ENCODE peak calls at places on chromosomes 12 and 14, in four cellular contexts. O is mammary epithelial cell, Z is HepG2, D is AG09309. Q is an unnamed sample.

GRCh38 chr14:57871487-57872080 is 5.7 kb upstream of the SLC35F4 start:
- DNase-seq in O (peak; percentile 33), D (peak; percentile 49), Z (peak; percentile 26), Q (peak; percentile 70)

GRCh38 chr14:32618991-32619390 is 289.9 kb downstream of the AKAP6 start:
- DNase-seq in D (no peak), Z (no peak), O (no peak), Q (no peak)

GRCh38 chr14:22555573-22556011 is 33.4 kb downstream of the DAD1 start:
- DNase-seq in D (no peak), O (peak; percentile 61), Z (no peak), Q (no peak)

GRCh38 chr12:21657336-21658077 is at the start of gene LDHB:
- DNase-seq in Z (no peak), O (peak; percentile 83), D (peak; percentile 76), Q (peak; percentile 97)

GRCh38 chr12:27334052-27334720 is 1.6 kb downstream of the BMAL2 start:
- DNase-seq in Z (no peak), O (no peak), D (no peak), Q (no peak)

GRCh38 chr14:68815288-68816182 is 22.7 kb upstream of the ZFP36L1 start:
- DNase-seq in D (no peak), O (no peak), Z (no peak), Q (no peak)

GRCh38 chr12:61502179-61502578 is 758.0 kb upstream of the USP15 start:
- DNase-seq in D (no peak), Z (no peak), O (no peak), Q (no peak)

GRCh38 chr12:118549506-118550109 is 173.3 kb downstream of the SUDS3 start:
- DNase-seq in Z (no peak), D (no peak), O (no peak), Q (no peak)

GRCh38 chr12:24902521-24903304 is 46.2 kb downstream of the BCAT1 start:
- DNase-seq in D (no peak), Z (no peak), O (peak; percentile 40), Q (no peak)

GRCh38 chr14:46368275-46368674 is 283.3 kb downstream of the RPL10L start:
- DNase-seq in Z (no peak), O (no peak), D (no peak), Q (no peak)

GRCh38 chr12:126772171-126772864 is 1494.7 kb upstream of the TMEM132C start:
- DNase-seq in Z (peak; percentile 6), D (peak; percentile 91), O (peak; percentile 39), Q (peak; percentile 27)

GRCh38 chr12:46446645-46447044 is 74.1 kb upstream of the SLC38A2 start:
- DNase-seq in O (no peak), D (no peak), Z (no peak), Q (peak; percentile 50)

GRCh38 chr12:128817115-128818015 is 6.4 kb downstream of the SLC15A4 start:
- DNase-seq in D (no peak), Z (no peak), O (peak; percentile 60), Q (peak; percentile 60)

GRCh38 chr12:56520025-56520810 is 1.4 kb upstream of the RBMS2 start:
- DNase-seq in O (no peak), D (no peak), Z (no peak), Q (peak; percentile 60)

GRCh38 chr12:59820594-59821011 is 224.8 kb downstream of the SLC16A7 start:
- DNase-seq in D (peak; percentile 94), Z (no peak), O (no peak), Q (no peak)

GRCh38 chr14:103488071-103488470 is 34.6 kb downstream of the CKB start:
- DNase-seq in Z (no peak), D (no peak), O (no peak), Q (no peak)

GRCh38 chr12:11795192-11795909 is 145.9 kb downstream of the ETV6 start:
- DNase-seq in D (no peak), O (no peak), Z (no peak), Q (no peak)

GRCh38 chr12:50620050-50620974 is 115.5 kb downstream of the DIP2B start:
- DNase-seq in Z (no peak), D (peak; percentile 70), O (peak; percentile 88), Q (peak; percentile 83)

GRCh38 chr12:60693019-60693626 is 1097.3 kb downstream of the SLC16A7 start:
- DNase-seq in D (no peak), O (peak; percentile 13), Z (no peak), Q (no peak)

GRCh38 chr12:113071427-113072112 is 15.0 kb downstream of the DTX1 start:
- DNase-seq in D (no peak), O (no peak), Z (peak; percentile 24), Q (no peak)

GRCh38 chr12:12983420-12984035 is 16.5 kb downstream of the HEBP1 start:
- DNase-seq in Z (peak; percentile 30), O (peak; percentile 37), D (no peak), Q (peak; percentile 84)

GRCh38 chr12:118467576-118467975 is 91.2 kb downstream of the SUDS3 start:
- DNase-seq in O (no peak), Z (no peak), D (no peak), Q (no peak)

GRCh38 chr14:101508948-101509729 is 52.2 kb upstream of the DIO3 start:
- DNase-seq in Z (no peak), D (no peak), O (no peak), Q (no peak)

GRCh38 chr12:83199069-83199468 is 512.4 kb downstream of the TMTC2 start:
- DNase-seq in Z (no peak), D (no peak), O (no peak), Q (no peak)

GRCh38 chr12:120249875-120250795 is 15.4 kb downstream of the PXN start:
- DNase-seq in Z (no peak), D (no peak), O (no peak), Q (peak; percentile 49)

GRCh38 chr14:93592786-93593185 is 162.0 kb downstream of the UNC79 start:
- DNase-seq in Z (no peak), O (no peak), D (no peak), Q (no peak)

GRCh38 chr12:52370906-52371608 is 3.8 kb upstream of the KRT85 start:
- DNase-seq in D (peak; percentile 28), O (no peak), Z (no peak), Q (peak; percentile 76)

GRCh38 chr12:59055204-59055839 is 135.0 kb upstream of the LRIG3 start:
- DNase-seq in Z (no peak), O (peak; percentile 98), D (no peak), Q (peak; percentile 76)

GRCh38 chr14:72510566-72510965 is 383.3 kb downstream of the DPF3 start:
- DNase-seq in O (no peak), D (no peak), Z (no peak), Q (no peak)

GRCh38 chr12:62903151-62903550 is 31.8 kb downstream of the PPM1H start:
- DNase-seq in O (no peak), D (no peak), Z (no peak), Q (no peak)

GRCh38 chr14:52253503-52253902 is 14.0 kb upstream of the PTGDR start:
- DNase-seq in Z (no peak), D (no peak), O (no peak), Q (no peak)

GRCh38 chr14:77642407-77642806 is 26.0 kb upstream of the SPTLC2 start:
- DNase-seq in Z (no peak), O (no peak), D (no peak), Q (no peak)
- H3K4me3 ChIP-seq in Z (no peak overlapping the region), O (no peak overlapping the region), D (no peak overlapping the region), Q (peak overlapping the region; percentile 50)

GRCh38 chr12:105378821-105379400 is 48.4 kb downstream of the C12orf75 start:
- DNase-seq in O (no peak), Z (peak; percentile 13), D (no peak), Q (peak; percentile 24)
- TF ChIP-seq CTCF in O (no peak), Z (peak; percentile 64), D (peak; percentile 25), Q (peak; percentile 39)

GRCh38 chr12:78778339-78778738 is 86.2 kb upstream of the SYT1 start:
- DNase-seq in D (no peak), Z (no peak), O (no peak), Q (peak; percentile 79)
- H3K4me3 ChIP-seq in D (no peak overlapping the region), Z (no peak overlapping the region), O (no peak overlapping the region), Q (no peak overlapping the region)

GRCh38 chr12:89873745-89874144 is 165.1 kb upstream of the ATP2B1 start:
- DNase-seq in O (no peak), Z (no peak), D (no peak), Q (peak; percentile 58)
- TF ChIP-seq CTCF in O (no peak), Z (no peak), D (no peak), Q (no peak)

GRCh38 chr12:68260153-68260552 is 6.7 kb upstream of the IL22 start:
- DNase-seq in D (no peak), Z (no peak), O (no peak), Q (no peak)
- H3K4me3 ChIP-seq in D (no peak overlapping the region), Z (no peak overlapping the region), O (no peak overlapping the region), Q (no peak overlapping the region)

DNA sequence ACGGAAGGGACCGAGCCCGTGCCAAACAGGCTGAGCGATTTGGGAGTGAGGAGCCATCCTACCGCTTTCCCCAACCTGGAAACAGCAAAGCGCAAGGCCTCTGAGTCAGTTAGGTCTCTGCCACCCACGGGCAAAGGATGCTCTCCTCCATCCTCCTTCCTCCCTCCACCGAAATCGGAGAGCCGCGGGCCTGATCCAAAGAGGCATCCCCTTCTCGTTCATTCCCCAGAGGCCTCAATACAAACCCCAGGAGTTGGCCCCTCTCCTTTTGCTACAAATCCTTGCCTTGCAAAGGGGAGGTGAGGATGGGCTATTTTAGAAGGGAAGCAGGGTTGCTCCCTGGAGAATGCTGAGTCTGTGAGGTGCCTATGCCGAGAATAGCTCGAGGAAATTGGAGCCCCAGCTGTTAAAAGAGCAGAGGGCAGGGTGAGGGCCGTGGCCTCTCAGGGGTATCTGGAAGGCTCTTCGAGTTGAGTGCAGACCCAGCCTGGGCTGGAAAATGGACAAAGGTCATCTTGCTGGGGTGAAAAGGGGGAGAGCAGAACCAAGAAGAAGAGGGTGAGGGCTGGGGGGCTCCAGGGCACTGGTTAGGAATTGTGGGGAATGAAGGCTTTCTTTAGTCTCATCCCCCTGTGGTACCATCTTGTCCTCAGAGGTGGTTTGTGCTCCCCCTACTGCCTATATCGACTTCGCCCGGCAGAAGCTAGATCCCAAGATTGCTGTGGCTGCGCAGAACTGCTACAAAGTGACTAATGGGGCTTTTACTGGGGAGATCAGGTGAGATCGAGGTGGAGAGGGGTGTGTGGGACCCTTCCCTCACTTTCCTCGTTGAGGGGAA is 1.1 kb downstream of the TPI1 start:
- DNase-seq in O (no peak), D (no peak), Z (no peak), Q (no peak)
- TF ChIP-seq CTCF in O (no peak), D (peak; percentile 30), Z (peak; percentile 50), Q (peak; percentile 21)